ENCODE peak calls at places on chromosomes 12 and 14, in seven cellular contexts. W, Z, M, S, L, Y and H are unnamed samples.

GRCh38 chr12:43044241-43044640 is 454.7 kb upstream of the PRICKLE1 start:
- DNase-seq in W (no peak), Z (peak), Y (no peak), M (no peak), L (no peak), S (no peak), H (no peak)

GRCh38 chr14:61145258-61145902 is 135.8 kb downstream of the TMEM30B start:
- DNase-seq in M (no peak), L (peak), Y (no peak), W (no peak), S (peak), Z (peak), H (no peak)

GRCh38 chr14:32078794-32079663 is 1.9 kb downstream of the ARHGAP5 start:
- DNase-seq in W (no peak), S (no peak), Z (no peak), M (no peak), Y (no peak), L (no peak), H (no peak)

GRCh38 chr12:109760031-109760929 is 46.7 kb downstream of the FAM222A start:
- DNase-seq in L (no peak), Y (peak), M (peak), Z (no peak), W (no peak), S (no peak), H (no peak)

GRCh38 chr14:80638620-80639215 is 302.8 kb downstream of the CEP128 start:
- DNase-seq in W (no peak), S (peak), M (no peak), Y (no peak), L (no peak), Z (peak), H (no peak)

GRCh38 chr12:71763682-71764379 is 9.2 kb downstream of the RAB21 start:
- DNase-seq in W (no peak), M (no peak), Y (no peak), S (no peak), L (no peak), Z (peak), H (no peak)

GRCh38 chr12:71135812-71136176 is 22.0 kb downstream of the TSPAN8 start:
- DNase-seq in M (no peak), Z (no peak), L (no peak), S (peak), Y (no peak), W (no peak), H (no peak)

GRCh38 chr12:65728913-65729793 is 95.1 kb upstream of the HMGA2 start:
- DNase-seq in Z (no peak), W (peak), S (no peak), Y (no peak), L (no peak), M (no peak), H (no peak)

GRCh38 chr12:47554046-47554653 is 151.7 kb downstream of the RPAP3 start:
- DNase-seq in L (no peak), S (no peak), Y (no peak), M (no peak), Z (no peak), W (no peak), H (no peak)

GRCh38 chr12:46088040-46088439 is 97.7 kb upstream of the SCAF11 start:
- DNase-seq in Y (no peak), L (no peak), W (no peak), Z (no peak), S (no peak), M (no peak), H (no peak)

DNA sequence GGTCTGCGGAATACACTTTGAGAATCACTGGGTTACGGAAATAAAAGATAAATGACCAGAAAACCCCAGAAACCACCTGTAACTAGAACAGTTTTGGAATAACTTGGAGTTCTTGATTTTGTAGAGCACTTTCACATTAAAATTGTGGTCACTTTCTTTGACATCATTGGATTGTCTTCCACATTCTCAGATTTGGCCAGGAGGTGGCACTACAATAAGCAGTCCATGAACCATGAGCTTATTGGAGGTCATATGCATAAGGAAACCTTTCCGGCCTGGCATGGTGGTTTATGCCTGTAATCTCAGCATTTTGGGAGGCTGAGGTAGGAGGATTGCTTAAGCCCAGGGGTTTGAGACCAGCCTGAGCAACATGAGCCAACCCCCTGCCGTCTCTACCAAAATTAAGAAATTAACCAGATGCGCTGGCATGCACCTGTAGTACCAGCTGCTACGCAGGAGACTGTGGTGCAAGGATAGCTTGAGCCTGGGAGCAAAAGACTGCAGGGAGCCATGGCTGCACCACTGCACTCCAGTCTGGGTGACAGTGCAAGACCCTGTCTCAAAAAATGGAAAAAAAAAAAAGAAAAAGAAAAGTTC is 107.7 kb upstream of the CAND1 start:
- DNase-seq in W (peak), L (no peak), Z (peak), S (peak), M (no peak), Y (no peak), H (no peak)
- TF ChIP-seq CTCF in W (peak), L (no peak), Z (peak), S (peak), M (peak), Y (peak), H (no peak)

GRCh38 chr14:77213657-77214016 is 32.0 kb downstream of the TMEM63C start:
- DNase-seq in M (no peak), S (no peak), Y (no peak), W (no peak), L (no peak), Z (no peak), H (no peak)
- TF ChIP-seq CTCF in M (no peak), S (no peak), Y (no peak), W (no peak), L (no peak), Z (no peak), H (no peak)

DNA sequence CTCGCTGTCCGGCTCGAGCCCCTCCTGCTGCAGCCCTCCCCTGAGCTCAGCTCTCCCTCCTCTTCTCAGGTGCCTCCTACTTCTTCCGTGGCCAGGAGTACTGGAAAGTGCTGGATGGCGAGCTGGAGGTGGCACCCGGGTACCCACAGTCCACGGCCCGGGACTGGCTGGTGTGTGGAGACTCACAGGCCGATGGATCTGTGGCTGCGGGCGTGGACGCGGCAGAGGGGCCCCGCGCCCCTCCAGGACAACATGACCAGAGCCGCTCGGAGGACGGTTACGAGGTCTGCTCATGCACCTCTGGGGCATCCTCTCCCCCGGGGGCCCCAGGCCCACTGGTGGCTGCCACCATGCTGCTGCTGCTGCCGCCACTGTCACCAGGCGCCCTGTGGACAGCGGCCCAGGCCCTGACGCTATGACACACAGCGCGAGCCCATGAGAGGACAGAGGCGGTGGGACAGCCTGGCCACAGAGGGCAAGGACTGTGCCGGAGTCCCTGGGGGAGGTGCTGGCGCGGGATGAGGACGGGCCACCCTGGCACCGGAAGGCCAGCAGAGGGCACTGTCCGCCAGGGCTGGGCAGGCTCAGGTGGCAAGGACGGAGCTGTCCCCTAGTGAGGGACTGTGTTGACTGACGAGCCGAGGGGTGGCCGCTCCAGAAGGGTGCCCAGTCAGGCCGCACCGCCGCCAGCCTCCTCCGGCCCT is 22.8 kb downstream of the MMP17 start:
- DNase-seq in M (no peak), Y (peak), L (peak), W (no peak), S (no peak), Z (no peak), H (no peak)
- TF ChIP-seq CTCF in M (no peak), Y (no peak), L (no peak), W (peak), S (peak), Z (peak), H (peak)

DNA sequence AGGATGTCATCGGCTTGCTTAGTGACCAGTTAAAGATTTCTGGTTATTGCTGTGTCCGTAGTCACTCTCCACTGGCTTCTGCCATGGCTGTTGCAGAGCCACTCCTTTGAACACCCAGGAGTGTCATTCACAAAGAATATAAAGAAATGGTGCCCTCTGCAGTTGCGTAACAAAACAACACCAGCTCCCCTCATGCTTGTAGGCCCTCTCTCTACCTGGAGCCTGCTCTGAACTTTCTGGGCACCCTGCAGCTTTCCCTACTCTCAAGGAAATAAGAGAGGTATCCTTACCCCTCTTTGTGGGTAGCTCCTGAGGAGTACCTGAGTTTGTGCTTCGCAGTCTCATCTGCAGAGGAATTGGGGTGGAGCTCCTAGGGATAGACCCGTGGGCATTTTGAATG is 97.3 kb upstream of the TMEM260 start:
- DNase-seq in Z (no peak), M (no peak), L (no peak), S (no peak), Y (no peak), W (peak), H (no peak)
- TF ChIP-seq CTCF in Z (peak), M (no peak), L (no peak), S (peak), Y (no peak), W (peak), H (no peak)